ENCODE peak calls at places on chromosomes 16 and 17, in six cellular contexts. One of them, this sample, is unnamed.
A peak's percentile ranks its signal among the peaks of the same experiment; 100 is the strongest.

GRCh38 chr16:47565454-47565853 is 104.3 kb downstream of the PHKB start:
- DNase-seq in activated CD4-positive, alpha-beta T cell treated with anti-CD3 and anti-CD28 coated beads for 1 hour: no peak
- DNase-seq in prostate gland: no peak
- DNase-seq in T-cell: no peak
- DNase-seq in activated effector memory CD4-positive, alpha-beta T cell treated with anti-CD3 and anti-CD28 coated beads, Interleukin-2, amount 50 U/mL, for 16 hours: peak; percentile 72
- DNase-seq in foreskin fibroblast: peak; percentile 10
- DNase-seq in this sample: no peak

GRCh38 chr17:52383493-52384100 is 225.1 kb upstream of the CA10 start:
- DNase-seq in activated CD4-positive, alpha-beta T cell treated with anti-CD3 and anti-CD28 coated beads for 1 hour: no peak
- DNase-seq in prostate gland: peak; percentile 70
- DNase-seq in T-cell: no peak
- DNase-seq in activated effector memory CD4-positive, alpha-beta T cell treated with anti-CD3 and anti-CD28 coated beads, Interleukin-2, amount 50 U/mL, for 16 hours: no peak
- DNase-seq in foreskin fibroblast: no peak
- DNase-seq in this sample: no peak

GRCh38 chr17:27939489-27940465 is 46.6 kb upstream of the LYRM9 start:
- DNase-seq in activated CD4-positive, alpha-beta T cell treated with anti-CD3 and anti-CD28 coated beads for 1 hour: no peak
- DNase-seq in prostate gland: no peak
- DNase-seq in T-cell: no peak
- DNase-seq in activated effector memory CD4-positive, alpha-beta T cell treated with anti-CD3 and anti-CD28 coated beads, Interleukin-2, amount 50 U/mL, for 16 hours: no peak
- DNase-seq in foreskin fibroblast: no peak
- DNase-seq in this sample: no peak

GRCh38 chr16:21599994-21600773 is 807 bp downstream of the METTL9 start:
- DNase-seq in activated CD4-positive, alpha-beta T cell treated with anti-CD3 and anti-CD28 coated beads for 1 hour: no peak
- DNase-seq in prostate gland: peak; percentile 11
- DNase-seq in T-cell: peak; percentile 9
- DNase-seq in activated effector memory CD4-positive, alpha-beta T cell treated with anti-CD3 and anti-CD28 coated beads, Interleukin-2, amount 50 U/mL, for 16 hours: no peak
- DNase-seq in foreskin fibroblast: no peak
- DNase-seq in this sample: no peak

GRCh38 chr16:31477220-31478216 is 5.4 kb upstream of the SLC5A2 start:
- DNase-seq in activated CD4-positive, alpha-beta T cell treated with anti-CD3 and anti-CD28 coated beads for 1 hour: no peak
- DNase-seq in prostate gland: no peak
- DNase-seq in T-cell: no peak
- DNase-seq in activated effector memory CD4-positive, alpha-beta T cell treated with anti-CD3 and anti-CD28 coated beads, Interleukin-2, amount 50 U/mL, for 16 hours: peak; percentile 75
- DNase-seq in foreskin fibroblast: no peak
- DNase-seq in this sample: no peak

GRCh38 chr16:10957771-10958486 is 13.6 kb downstream of the CLEC16A start:
- DNase-seq in activated CD4-positive, alpha-beta T cell treated with anti-CD3 and anti-CD28 coated beads for 1 hour: no peak
- DNase-seq in prostate gland: no peak
- DNase-seq in T-cell: no peak
- DNase-seq in activated effector memory CD4-positive, alpha-beta T cell treated with anti-CD3 and anti-CD28 coated beads, Interleukin-2, amount 50 U/mL, for 16 hours: peak; percentile 68
- DNase-seq in foreskin fibroblast: no peak
- DNase-seq in this sample: no peak

GRCh38 chr16:30997000-30997886 is 12.2 kb downstream of the HSD3B7 start:
- DNase-seq in activated CD4-positive, alpha-beta T cell treated with anti-CD3 and anti-CD28 coated beads for 1 hour: peak; percentile 69
- DNase-seq in prostate gland: peak; percentile 68
- DNase-seq in T-cell: peak; percentile 72
- DNase-seq in activated effector memory CD4-positive, alpha-beta T cell treated with anti-CD3 and anti-CD28 coated beads, Interleukin-2, amount 50 U/mL, for 16 hours: peak; percentile 91
- DNase-seq in foreskin fibroblast: peak; percentile 73
- DNase-seq in this sample: peak; percentile 46

GRCh38 chr17:82031885-82032627 is 578 bp downstream of the RAC3 start:
- DNase-seq in activated CD4-positive, alpha-beta T cell treated with anti-CD3 and anti-CD28 coated beads for 1 hour: no peak
- DNase-seq in prostate gland: peak; percentile 63
- DNase-seq in T-cell: no peak
- DNase-seq in activated effector memory CD4-positive, alpha-beta T cell treated with anti-CD3 and anti-CD28 coated beads, Interleukin-2, amount 50 U/mL, for 16 hours: peak; percentile 75
- DNase-seq in foreskin fibroblast: no peak
- DNase-seq in this sample: no peak

GRCh38 chr16:66881014-66881417 is 701 bp downstream of the PDP2 start:
- DNase-seq in activated CD4-positive, alpha-beta T cell treated with anti-CD3 and anti-CD28 coated beads for 1 hour: no peak
- DNase-seq in prostate gland: no peak
- DNase-seq in T-cell: no peak
- DNase-seq in activated effector memory CD4-positive, alpha-beta T cell treated with anti-CD3 and anti-CD28 coated beads, Interleukin-2, amount 50 U/mL, for 16 hours: no peak
- DNase-seq in foreskin fibroblast: no peak
- DNase-seq in this sample: no peak

GRCh38 chr16:67708368-67708771 is 10.7 kb downstream of the GFOD2 start:
- DNase-seq in activated CD4-positive, alpha-beta T cell treated with anti-CD3 and anti-CD28 coated beads for 1 hour: no peak
- DNase-seq in prostate gland: no peak
- DNase-seq in T-cell: no peak
- DNase-seq in activated effector memory CD4-positive, alpha-beta T cell treated with anti-CD3 and anti-CD28 coated beads, Interleukin-2, amount 50 U/mL, for 16 hours: no peak
- DNase-seq in foreskin fibroblast: peak; percentile 82
- DNase-seq in this sample: no peak

GRCh38 chr17:82767041-82767754 is 15.3 kb downstream of the TBCD start:
- DNase-seq in activated CD4-positive, alpha-beta T cell treated with anti-CD3 and anti-CD28 coated beads for 1 hour: no peak
- DNase-seq in prostate gland: peak; percentile 45
- DNase-seq in T-cell: no peak
- DNase-seq in activated effector memory CD4-positive, alpha-beta T cell treated with anti-CD3 and anti-CD28 coated beads, Interleukin-2, amount 50 U/mL, for 16 hours: peak; percentile 70
- DNase-seq in foreskin fibroblast: peak; percentile 40
- DNase-seq in this sample: no peak

GRCh38 chr16:4847774-4848587 is 700 bp downstream of the UBN1 start:
- DNase-seq in activated CD4-positive, alpha-beta T cell treated with anti-CD3 and anti-CD28 coated beads for 1 hour: peak; percentile 19
- DNase-seq in prostate gland: peak; percentile 53
- DNase-seq in T-cell: peak; percentile 11
- DNase-seq in activated effector memory CD4-positive, alpha-beta T cell treated with anti-CD3 and anti-CD28 coated beads, Interleukin-2, amount 50 U/mL, for 16 hours: peak; percentile 77
- DNase-seq in foreskin fibroblast: peak; percentile 64
- DNase-seq in this sample: peak; percentile 33

GRCh38 chr17:56672195-56672594 is 78.7 kb downstream of the NOG start:
- DNase-seq in activated CD4-positive, alpha-beta T cell treated with anti-CD3 and anti-CD28 coated beads for 1 hour: no peak
- DNase-seq in prostate gland: no peak
- DNase-seq in T-cell: no peak
- DNase-seq in activated effector memory CD4-positive, alpha-beta T cell treated with anti-CD3 and anti-CD28 coated beads, Interleukin-2, amount 50 U/mL, for 16 hours: no peak
- DNase-seq in foreskin fibroblast: no peak
- DNase-seq in this sample: no peak

GRCh38 chr17:78652913-78653312 is 75.7 kb upstream of the DNAH17 start:
- DNase-seq in activated CD4-positive, alpha-beta T cell treated with anti-CD3 and anti-CD28 coated beads for 1 hour: no peak
- DNase-seq in prostate gland: no peak
- DNase-seq in T-cell: no peak
- DNase-seq in activated effector memory CD4-positive, alpha-beta T cell treated with anti-CD3 and anti-CD28 coated beads, Interleukin-2, amount 50 U/mL, for 16 hours: no peak
- DNase-seq in foreskin fibroblast: no peak
- DNase-seq in this sample: no peak

GRCh38 chr17:73719588-73720071 is 75.4 kb upstream of the SDK2 start:
- DNase-seq in activated CD4-positive, alpha-beta T cell treated with anti-CD3 and anti-CD28 coated beads for 1 hour: no peak
- DNase-seq in prostate gland: no peak
- DNase-seq in T-cell: no peak
- DNase-seq in activated effector memory CD4-positive, alpha-beta T cell treated with anti-CD3 and anti-CD28 coated beads, Interleukin-2, amount 50 U/mL, for 16 hours: no peak
- DNase-seq in foreskin fibroblast: no peak
- DNase-seq in this sample: no peak

GRCh38 chr17:74801896-74802295 is 25.8 kb upstream of the NAT9 start:
- DNase-seq in activated CD4-positive, alpha-beta T cell treated with anti-CD3 and anti-CD28 coated beads for 1 hour: no peak
- DNase-seq in prostate gland: no peak
- DNase-seq in T-cell: no peak
- DNase-seq in activated effector memory CD4-positive, alpha-beta T cell treated with anti-CD3 and anti-CD28 coated beads, Interleukin-2, amount 50 U/mL, for 16 hours: no peak
- DNase-seq in foreskin fibroblast: no peak
- DNase-seq in this sample: no peak

GRCh38 chr17:47660064-47660492 is 10.4 kb downstream of the KPNB1 start:
- DNase-seq in activated CD4-positive, alpha-beta T cell treated with anti-CD3 and anti-CD28 coated beads for 1 hour: no peak
- DNase-seq in prostate gland: no peak
- DNase-seq in T-cell: no peak
- DNase-seq in activated effector memory CD4-positive, alpha-beta T cell treated with anti-CD3 and anti-CD28 coated beads, Interleukin-2, amount 50 U/mL, for 16 hours: no peak
- DNase-seq in foreskin fibroblast: no peak
- DNase-seq in this sample: no peak

GRCh38 chr17:31488264-31488981 is 96.9 kb downstream of the RAB11FIP4 start:
- DNase-seq in activated CD4-positive, alpha-beta T cell treated with anti-CD3 and anti-CD28 coated beads for 1 hour: no peak
- DNase-seq in prostate gland: no peak
- DNase-seq in T-cell: no peak
- DNase-seq in activated effector memory CD4-positive, alpha-beta T cell treated with anti-CD3 and anti-CD28 coated beads, Interleukin-2, amount 50 U/mL, for 16 hours: peak; percentile 75
- DNase-seq in foreskin fibroblast: no peak
- DNase-seq in this sample: no peak

GRCh38 chr17:2174471-2175293 is 119.8 kb downstream of the HIC1 start:
- DNase-seq in activated CD4-positive, alpha-beta T cell treated with anti-CD3 and anti-CD28 coated beads for 1 hour: no peak
- DNase-seq in prostate gland: peak; percentile 75
- DNase-seq in T-cell: no peak
- DNase-seq in activated effector memory CD4-positive, alpha-beta T cell treated with anti-CD3 and anti-CD28 coated beads, Interleukin-2, amount 50 U/mL, for 16 hours: no peak
- DNase-seq in foreskin fibroblast: peak; percentile 91
- DNase-seq in this sample: no peak

GRCh38 chr16:57939872-57940224 is 31.1 kb downstream of the CNGB1 start:
- DNase-seq in activated CD4-positive, alpha-beta T cell treated with anti-CD3 and anti-CD28 coated beads for 1 hour: no peak
- DNase-seq in prostate gland: no peak
- DNase-seq in T-cell: no peak
- DNase-seq in activated effector memory CD4-positive, alpha-beta T cell treated with anti-CD3 and anti-CD28 coated beads, Interleukin-2, amount 50 U/mL, for 16 hours: no peak
- DNase-seq in foreskin fibroblast: no peak
- DNase-seq in this sample: no peak

GRCh38 chr16:67645397-67646121 is 615 bp downstream of the CARMIL2 start:
- DNase-seq in activated CD4-positive, alpha-beta T cell treated with anti-CD3 and anti-CD28 coated beads for 1 hour: no peak
- DNase-seq in prostate gland: no peak
- DNase-seq in T-cell: no peak
- DNase-seq in activated effector memory CD4-positive, alpha-beta T cell treated with anti-CD3 and anti-CD28 coated beads, Interleukin-2, amount 50 U/mL, for 16 hours: no peak
- DNase-seq in foreskin fibroblast: no peak
- DNase-seq in this sample: no peak

GRCh38 chr17:78381601-78382168 is 3.2 kb downstream of the PGS1 start:
- DNase-seq in activated CD4-positive, alpha-beta T cell treated with anti-CD3 and anti-CD28 coated beads for 1 hour: no peak
- DNase-seq in prostate gland: no peak
- DNase-seq in T-cell: peak; percentile 37
- DNase-seq in activated effector memory CD4-positive, alpha-beta T cell treated with anti-CD3 and anti-CD28 coated beads, Interleukin-2, amount 50 U/mL, for 16 hours: peak; percentile 86
- DNase-seq in foreskin fibroblast: no peak
- DNase-seq in this sample: peak; percentile 32

GRCh38 chr17:36933174-36934143 is 3.8 kb upstream of the LHX1 start:
- DNase-seq in activated CD4-positive, alpha-beta T cell treated with anti-CD3 and anti-CD28 coated beads for 1 hour: no peak
- DNase-seq in prostate gland: no peak
- DNase-seq in T-cell: no peak
- DNase-seq in activated effector memory CD4-positive, alpha-beta T cell treated with anti-CD3 and anti-CD28 coated beads, Interleukin-2, amount 50 U/mL, for 16 hours: peak; percentile 63
- DNase-seq in foreskin fibroblast: no peak
- DNase-seq in this sample: no peak

GRCh38 chr17:78868391-78868790 is 27.8 kb upstream of the USP36 start:
- DNase-seq in activated CD4-positive, alpha-beta T cell treated with anti-CD3 and anti-CD28 coated beads for 1 hour: no peak
- DNase-seq in prostate gland: no peak
- DNase-seq in T-cell: no peak
- DNase-seq in activated effector memory CD4-positive, alpha-beta T cell treated with anti-CD3 and anti-CD28 coated beads, Interleukin-2, amount 50 U/mL, for 16 hours: no peak
- DNase-seq in foreskin fibroblast: peak; percentile 89
- DNase-seq in this sample: no peak

GRCh38 chr17:77810536-77810935 is 148.0 kb upstream of the TNRC6C start:
- DNase-seq in activated CD4-positive, alpha-beta T cell treated with anti-CD3 and anti-CD28 coated beads for 1 hour: no peak
- DNase-seq in prostate gland: no peak
- DNase-seq in T-cell: no peak
- DNase-seq in activated effector memory CD4-positive, alpha-beta T cell treated with anti-CD3 and anti-CD28 coated beads, Interleukin-2, amount 50 U/mL, for 16 hours: no peak
- DNase-seq in foreskin fibroblast: peak; percentile 70
- DNase-seq in this sample: no peak

GRCh38 chr16:29825145-29826044 is 5.1 kb downstream of the MVP start:
- DNase-seq in activated CD4-positive, alpha-beta T cell treated with anti-CD3 and anti-CD28 coated beads for 1 hour: no peak
- DNase-seq in prostate gland: no peak
- DNase-seq in T-cell: no peak
- DNase-seq in activated effector memory CD4-positive, alpha-beta T cell treated with anti-CD3 and anti-CD28 coated beads, Interleukin-2, amount 50 U/mL, for 16 hours: peak; percentile 78
- DNase-seq in foreskin fibroblast: peak; percentile 81
- DNase-seq in this sample: no peak

GRCh38 chr16:13897806-13898205 is 22.1 kb upstream of the ERCC4 start:
- DNase-seq in activated CD4-positive, alpha-beta T cell treated with anti-CD3 and anti-CD28 coated beads for 1 hour: no peak
- DNase-seq in prostate gland: no peak
- DNase-seq in T-cell: no peak
- DNase-seq in activated effector memory CD4-positive, alpha-beta T cell treated with anti-CD3 and anti-CD28 coated beads, Interleukin-2, amount 50 U/mL, for 16 hours: no peak
- DNase-seq in foreskin fibroblast: no peak
- DNase-seq in this sample: no peak

GRCh38 chr17:81200695-81201580 is 21.8 kb downstream of the CEP131 start:
- DNase-seq in activated CD4-positive, alpha-beta T cell treated with anti-CD3 and anti-CD28 coated beads for 1 hour: no peak
- DNase-seq in prostate gland: peak; percentile 66
- DNase-seq in T-cell: no peak
- DNase-seq in activated effector memory CD4-positive, alpha-beta T cell treated with anti-CD3 and anti-CD28 coated beads, Interleukin-2, amount 50 U/mL, for 16 hours: no peak
- DNase-seq in foreskin fibroblast: peak; percentile 64
- DNase-seq in this sample: no peak

GRCh38 chr17:45428954-45429337 is 3.7 kb downstream of the ARHGAP27 start:
- DNase-seq in activated CD4-positive, alpha-beta T cell treated with anti-CD3 and anti-CD28 coated beads for 1 hour: no peak
- DNase-seq in prostate gland: no peak
- DNase-seq in T-cell: no peak
- DNase-seq in activated effector memory CD4-positive, alpha-beta T cell treated with anti-CD3 and anti-CD28 coated beads, Interleukin-2, amount 50 U/mL, for 16 hours: peak; percentile 52
- DNase-seq in foreskin fibroblast: no peak
- DNase-seq in this sample: no peak

GRCh38 chr16:89243664-89244063 is 26.2 kb downstream of the ZNF778 start:
- DNase-seq in activated CD4-positive, alpha-beta T cell treated with anti-CD3 and anti-CD28 coated beads for 1 hour: no peak
- DNase-seq in prostate gland: no peak
- DNase-seq in T-cell: no peak
- DNase-seq in activated effector memory CD4-positive, alpha-beta T cell treated with anti-CD3 and anti-CD28 coated beads, Interleukin-2, amount 50 U/mL, for 16 hours: no peak
- DNase-seq in foreskin fibroblast: no peak
- DNase-seq in this sample: no peak

GRCh38 chr16:80717611-80718010 is 86.8 kb downstream of the CDYL2 start:
- DNase-seq in activated CD4-positive, alpha-beta T cell treated with anti-CD3 and anti-CD28 coated beads for 1 hour: no peak
- DNase-seq in prostate gland: no peak
- DNase-seq in T-cell: no peak
- DNase-seq in activated effector memory CD4-positive, alpha-beta T cell treated with anti-CD3 and anti-CD28 coated beads, Interleukin-2, amount 50 U/mL, for 16 hours: no peak
- DNase-seq in foreskin fibroblast: no peak
- DNase-seq in this sample: no peak

GRCh38 chr16:81493755-81494433 is 49.3 kb downstream of the CMIP start:
- DNase-seq in activated CD4-positive, alpha-beta T cell treated with anti-CD3 and anti-CD28 coated beads for 1 hour: peak; percentile 20
- DNase-seq in prostate gland: peak; percentile 82
- DNase-seq in T-cell: no peak
- DNase-seq in activated effector memory CD4-positive, alpha-beta T cell treated with anti-CD3 and anti-CD28 coated beads, Interleukin-2, amount 50 U/mL, for 16 hours: peak; percentile 70
- DNase-seq in foreskin fibroblast: peak; percentile 95
- DNase-seq in this sample: no peak

GRCh38 chr16:56101480-56101879 is 89.8 kb upstream of the GNAO1 start:
- DNase-seq in activated CD4-positive, alpha-beta T cell treated with anti-CD3 and anti-CD28 coated beads for 1 hour: no peak
- DNase-seq in prostate gland: no peak
- DNase-seq in T-cell: no peak
- DNase-seq in activated effector memory CD4-positive, alpha-beta T cell treated with anti-CD3 and anti-CD28 coated beads, Interleukin-2, amount 50 U/mL, for 16 hours: no peak
- DNase-seq in foreskin fibroblast: no peak
- DNase-seq in this sample: no peak

GRCh38 chr16:81500833-81501521 is 56.4 kb downstream of the CMIP start:
- DNase-seq in activated CD4-positive, alpha-beta T cell treated with anti-CD3 and anti-CD28 coated beads for 1 hour: no peak
- DNase-seq in prostate gland: peak; percentile 37
- DNase-seq in T-cell: no peak
- DNase-seq in activated effector memory CD4-positive, alpha-beta T cell treated with anti-CD3 and anti-CD28 coated beads, Interleukin-2, amount 50 U/mL, for 16 hours: no peak
- DNase-seq in foreskin fibroblast: peak; percentile 61
- DNase-seq in this sample: no peak

GRCh38 chr17:79540306-79540705 is 70.5 kb downstream of the RBFOX3 start:
- DNase-seq in activated CD4-positive, alpha-beta T cell treated with anti-CD3 and anti-CD28 coated beads for 1 hour: no peak
- DNase-seq in prostate gland: no peak
- DNase-seq in T-cell: no peak
- DNase-seq in activated effector memory CD4-positive, alpha-beta T cell treated with anti-CD3 and anti-CD28 coated beads, Interleukin-2, amount 50 U/mL, for 16 hours: no peak
- DNase-seq in foreskin fibroblast: no peak
- DNase-seq in this sample: no peak

GRCh38 chr17:64975318-64976087 is 56.2 kb upstream of the LRRC37A3 start:
- DNase-seq in activated CD4-positive, alpha-beta T cell treated with anti-CD3 and anti-CD28 coated beads for 1 hour: peak; percentile 98
- DNase-seq in prostate gland: peak; percentile 92
- DNase-seq in T-cell: peak; percentile 95
- DNase-seq in activated effector memory CD4-positive, alpha-beta T cell treated with anti-CD3 and anti-CD28 coated beads, Interleukin-2, amount 50 U/mL, for 16 hours: peak; percentile 99
- DNase-seq in foreskin fibroblast: peak; percentile 92
- DNase-seq in this sample: peak; percentile 96

GRCh38 chr17:34249497-34249877 is 5.6 kb upstream of the CCL2 start:
- DNase-seq in activated CD4-positive, alpha-beta T cell treated with anti-CD3 and anti-CD28 coated beads for 1 hour: no peak
- DNase-seq in prostate gland: no peak
- DNase-seq in T-cell: no peak
- DNase-seq in activated effector memory CD4-positive, alpha-beta T cell treated with anti-CD3 and anti-CD28 coated beads, Interleukin-2, amount 50 U/mL, for 16 hours: no peak
- DNase-seq in foreskin fibroblast: no peak
- DNase-seq in this sample: no peak

GRCh38 chr16:25838724-25839186 is 147.0 kb downstream of the HS3ST4 start:
- DNase-seq in activated CD4-positive, alpha-beta T cell treated with anti-CD3 and anti-CD28 coated beads for 1 hour: no peak
- DNase-seq in prostate gland: peak; percentile 13
- DNase-seq in T-cell: peak; percentile 1
- DNase-seq in activated effector memory CD4-positive, alpha-beta T cell treated with anti-CD3 and anti-CD28 coated beads, Interleukin-2, amount 50 U/mL, for 16 hours: no peak
- DNase-seq in foreskin fibroblast: peak; percentile 14
- DNase-seq in this sample: no peak

This sample was measured in central memory CD8-positive, alpha-beta T cell.